ENCODE peak calls at places on chromosomes 4 and X, in ten cellular contexts. One of them, this sample, is unnamed.

GRCh38 chrX:116490091-116490490 is 27.3 kb upstream of the CT83 start:
- DNase-seq in IMR-90: no peak
- DNase-seq in left lung: no peak
- DNase-seq in WTC11: no peak
- DNase-seq in upper lobe of right lung: no peak
- DNase-seq in dorsolateral prefrontal cortex: no peak
- DNase-seq in endothelial cell: no peak
- DNase-seq in left ventricle myocardium inferior: no peak
- DNase-seq in pancreas: no peak
- DNase-seq in neural crest cell: no peak
- DNase-seq in this sample: no peak

GRCh38 chr4:158155656-158156356 is 17.0 kb downstream of the GASK1B start:
- DNase-seq in IMR-90: no peak
- DNase-seq in left lung: no peak
- DNase-seq in WTC11: no peak
- DNase-seq in upper lobe of right lung: no peak
- DNase-seq in dorsolateral prefrontal cortex: no peak
- DNase-seq in endothelial cell: no peak
- DNase-seq in left ventricle myocardium inferior: no peak
- DNase-seq in pancreas: no peak
- DNase-seq in neural crest cell: no peak
- DNase-seq in this sample: no peak

GRCh38 chr4:94757192-94758140 is at the start of gene BMPR1B:
- DNase-seq in IMR-90: peak
- DNase-seq in left lung: no peak
- DNase-seq in WTC11: peak
- DNase-seq in upper lobe of right lung: no peak
- DNase-seq in dorsolateral prefrontal cortex: no peak
- DNase-seq in endothelial cell: peak
- DNase-seq in left ventricle myocardium inferior: no peak
- DNase-seq in pancreas: peak
- DNase-seq in neural crest cell: peak
- DNase-seq in this sample: no peak

GRCh38 chr4:128571747-128572146 is 237.8 kb upstream of the JADE1 start:
- DNase-seq in IMR-90: peak
- DNase-seq in left lung: no peak
- DNase-seq in WTC11: no peak
- DNase-seq in upper lobe of right lung: no peak
- DNase-seq in dorsolateral prefrontal cortex: no peak
- DNase-seq in endothelial cell: no peak
- DNase-seq in left ventricle myocardium inferior: no peak
- DNase-seq in pancreas: peak
- DNase-seq in neural crest cell: no peak
- DNase-seq in this sample: no peak

GRCh38 chr4:185839204-185839712 is 27.3 kb upstream of the SORBS2 start:
- DNase-seq in IMR-90: peak
- DNase-seq in left lung: peak
- DNase-seq in WTC11: peak
- DNase-seq in upper lobe of right lung: no peak
- DNase-seq in dorsolateral prefrontal cortex: no peak
- DNase-seq in endothelial cell: peak
- DNase-seq in left ventricle myocardium inferior: peak
- DNase-seq in pancreas: no peak
- DNase-seq in neural crest cell: peak
- DNase-seq in this sample: no peak

GRCh38 chrX:66654411-66654810 is 15.5 kb upstream of the EDA2R start:
- DNase-seq in IMR-90: no peak
- DNase-seq in left lung: no peak
- DNase-seq in WTC11: no peak
- DNase-seq in upper lobe of right lung: no peak
- DNase-seq in dorsolateral prefrontal cortex: no peak
- DNase-seq in endothelial cell: no peak
- DNase-seq in left ventricle myocardium inferior: no peak
- DNase-seq in pancreas: no peak
- DNase-seq in neural crest cell: no peak
- DNase-seq in this sample: no peak

GRCh38 chrX:103073442-103073841 is 9.5 kb upstream of the BEX1 start:
- DNase-seq in IMR-90: no peak
- DNase-seq in left lung: no peak
- DNase-seq in WTC11: no peak
- DNase-seq in upper lobe of right lung: no peak
- DNase-seq in dorsolateral prefrontal cortex: no peak
- DNase-seq in endothelial cell: no peak
- DNase-seq in left ventricle myocardium inferior: no peak
- DNase-seq in pancreas: no peak
- DNase-seq in neural crest cell: no peak
- DNase-seq in this sample: no peak

GRCh38 chr4:99624141-99624719 is 33.4 kb downstream of the C4orf54 start:
- DNase-seq in IMR-90: no peak
- DNase-seq in left lung: no peak
- DNase-seq in WTC11: no peak
- DNase-seq in upper lobe of right lung: no peak
- DNase-seq in dorsolateral prefrontal cortex: no peak
- DNase-seq in endothelial cell: no peak
- DNase-seq in left ventricle myocardium inferior: no peak
- DNase-seq in pancreas: no peak
- DNase-seq in neural crest cell: no peak
- DNase-seq in this sample: no peak

GRCh38 chrX:2756534-2756933 is 4.7 kb downstream of the XG start:
- DNase-seq in IMR-90: no peak
- DNase-seq in left lung: no peak
- DNase-seq in WTC11: no peak
- DNase-seq in upper lobe of right lung: no peak
- DNase-seq in dorsolateral prefrontal cortex: no peak
- DNase-seq in endothelial cell: no peak
- DNase-seq in left ventricle myocardium inferior: no peak
- DNase-seq in pancreas: no peak
- DNase-seq in neural crest cell: no peak
- DNase-seq in this sample: no peak

GRCh38 chr4:188245651-188246050 is 106.4 kb downstream of the TRIML1 start:
- DNase-seq in IMR-90: no peak
- DNase-seq in left lung: no peak
- DNase-seq in WTC11: no peak
- DNase-seq in upper lobe of right lung: no peak
- DNase-seq in dorsolateral prefrontal cortex: no peak
- DNase-seq in endothelial cell: no peak
- DNase-seq in left ventricle myocardium inferior: no peak
- DNase-seq in pancreas: no peak
- DNase-seq in neural crest cell: no peak
- DNase-seq in this sample: no peak

GRCh38 chrX:147736045-147736444 is 175.7 kb upstream of the FMR1 start:
- DNase-seq in IMR-90: no peak
- DNase-seq in left lung: no peak
- DNase-seq in WTC11: no peak
- DNase-seq in upper lobe of right lung: no peak
- DNase-seq in dorsolateral prefrontal cortex: no peak
- DNase-seq in endothelial cell: no peak
- DNase-seq in left ventricle myocardium inferior: no peak
- DNase-seq in pancreas: no peak
- DNase-seq in neural crest cell: no peak
- DNase-seq in this sample: no peak

GRCh38 chrX:25191403-25191802 is 175.6 kb upstream of the ARX start:
- DNase-seq in IMR-90: no peak
- DNase-seq in left lung: no peak
- DNase-seq in WTC11: peak
- DNase-seq in upper lobe of right lung: no peak
- DNase-seq in dorsolateral prefrontal cortex: no peak
- DNase-seq in endothelial cell: no peak
- DNase-seq in left ventricle myocardium inferior: no peak
- DNase-seq in pancreas: no peak
- DNase-seq in neural crest cell: no peak
- DNase-seq in this sample: no peak
- TF ChIP-seq CTCF in IMR-90: no peak
- TF ChIP-seq CTCF in left lung: no peak
- TF ChIP-seq CTCF in WTC11: no peak
- TF ChIP-seq CTCF in upper lobe of right lung: no peak
- TF ChIP-seq CTCF in dorsolateral prefrontal cortex: no peak
- TF ChIP-seq CTCF in endothelial cell: no peak
- TF ChIP-seq CTCF in left ventricle myocardium inferior: no peak
- TF ChIP-seq CTCF in pancreas: no peak
- TF ChIP-seq CTCF in neural crest cell: peak
- TF ChIP-seq CTCF in this sample: peak

GRCh38 chr4:43136752-43137151 is 244.2 kb downstream of the GRXCR1 start:
- DNase-seq in IMR-90: no peak
- DNase-seq in left lung: no peak
- DNase-seq in WTC11: no peak
- DNase-seq in upper lobe of right lung: no peak
- DNase-seq in dorsolateral prefrontal cortex: no peak
- DNase-seq in endothelial cell: no peak
- DNase-seq in left ventricle myocardium inferior: no peak
- DNase-seq in pancreas: no peak
- DNase-seq in neural crest cell: no peak
- DNase-seq in this sample: no peak

GRCh38 chr4:43130228-43131021 is 237.9 kb downstream of the GRXCR1 start:
- DNase-seq in IMR-90: no peak
- DNase-seq in left lung: no peak
- DNase-seq in WTC11: no peak
- DNase-seq in upper lobe of right lung: no peak
- DNase-seq in dorsolateral prefrontal cortex: no peak
- DNase-seq in endothelial cell: no peak
- DNase-seq in left ventricle myocardium inferior: no peak
- DNase-seq in pancreas: no peak
- DNase-seq in neural crest cell: no peak
- DNase-seq in this sample: no peak

GRCh38 chr4:43126595-43126994 is 234.1 kb downstream of the GRXCR1 start:
- DNase-seq in IMR-90: no peak
- DNase-seq in left lung: no peak
- DNase-seq in WTC11: no peak
- DNase-seq in upper lobe of right lung: no peak
- DNase-seq in dorsolateral prefrontal cortex: no peak
- DNase-seq in endothelial cell: no peak
- DNase-seq in left ventricle myocardium inferior: no peak
- DNase-seq in pancreas: no peak
- DNase-seq in neural crest cell: no peak
- DNase-seq in this sample: no peak

GRCh38 chr4:43133566-43133965 is 241.1 kb downstream of the GRXCR1 start:
- DNase-seq in IMR-90: no peak
- DNase-seq in left lung: no peak
- DNase-seq in WTC11: no peak
- DNase-seq in upper lobe of right lung: no peak
- DNase-seq in dorsolateral prefrontal cortex: no peak
- DNase-seq in endothelial cell: no peak
- DNase-seq in left ventricle myocardium inferior: no peak
- DNase-seq in pancreas: no peak
- DNase-seq in neural crest cell: no peak
- DNase-seq in this sample: no peak

DNA sequence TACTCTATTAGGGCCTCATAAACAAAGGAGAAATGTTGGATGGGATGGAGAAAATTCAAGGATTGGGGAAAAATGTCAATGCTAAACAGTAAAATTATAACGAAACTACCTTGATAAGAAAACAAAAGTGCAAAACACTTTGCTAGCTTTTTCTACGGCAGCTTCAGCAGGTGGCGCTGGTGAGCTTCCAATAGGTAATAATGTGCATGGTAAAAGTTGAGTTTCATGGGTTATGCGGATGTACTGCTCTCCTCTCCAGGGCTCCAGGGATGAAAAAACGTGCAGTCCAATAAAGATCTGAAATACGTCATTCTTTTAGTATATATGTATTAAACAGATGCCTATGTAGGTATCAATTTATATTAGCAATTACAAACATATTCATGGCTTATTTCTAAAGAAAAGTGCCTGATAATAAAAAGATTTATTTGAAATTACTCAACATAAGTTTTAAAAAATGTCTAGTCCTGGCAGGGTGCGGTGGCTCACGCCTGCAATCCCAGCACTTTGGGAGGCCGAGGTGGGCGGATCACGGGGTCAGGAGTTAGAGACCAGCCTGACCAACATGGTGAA is 239.6 kb downstream of the GRXCR1 start:
- DNase-seq in IMR-90: peak
- DNase-seq in left lung: peak
- DNase-seq in WTC11: peak
- DNase-seq in upper lobe of right lung: peak
- DNase-seq in dorsolateral prefrontal cortex: peak
- DNase-seq in endothelial cell: peak
- DNase-seq in left ventricle myocardium inferior: peak
- DNase-seq in pancreas: peak
- DNase-seq in neural crest cell: peak
- DNase-seq in this sample: no peak
- TF ChIP-seq CTCF in IMR-90: peak
- TF ChIP-seq CTCF in left lung: peak
- TF ChIP-seq CTCF in WTC11: peak
- TF ChIP-seq CTCF in upper lobe of right lung: peak
- TF ChIP-seq CTCF in dorsolateral prefrontal cortex: peak
- TF ChIP-seq CTCF in endothelial cell: peak
- TF ChIP-seq CTCF in left ventricle myocardium inferior: peak
- TF ChIP-seq CTCF in pancreas: peak
- TF ChIP-seq CTCF in neural crest cell: peak
- TF ChIP-seq CTCF in this sample: peak

DNA sequence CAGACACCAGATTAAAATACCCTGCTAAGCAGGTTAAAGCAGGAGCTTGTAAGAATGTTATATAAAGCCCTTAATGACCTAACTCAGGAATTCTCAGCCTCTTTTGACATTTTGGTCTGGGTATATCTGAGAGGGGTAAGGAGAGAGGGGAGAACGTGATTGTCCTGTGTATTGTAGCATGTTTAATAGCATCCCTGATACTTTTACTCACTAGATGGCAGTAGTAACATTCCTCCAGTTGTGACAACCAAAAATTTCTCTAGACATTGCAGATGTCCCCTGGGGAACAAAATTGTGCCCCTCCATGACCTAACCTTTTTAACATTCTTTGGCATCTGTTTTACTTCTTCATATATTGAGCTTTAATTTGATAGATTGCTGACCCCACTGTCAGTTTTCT is 17.9 kb downstream of the SMARCA5 start:
- DNase-seq in IMR-90: peak
- DNase-seq in left lung: no peak
- DNase-seq in WTC11: no peak
- DNase-seq in upper lobe of right lung: no peak
- DNase-seq in dorsolateral prefrontal cortex: no peak
- DNase-seq in endothelial cell: no peak
- DNase-seq in left ventricle myocardium inferior: no peak
- DNase-seq in pancreas: no peak
- DNase-seq in neural crest cell: no peak
- DNase-seq in this sample: no peak
- TF ChIP-seq CTCF in IMR-90: peak
- TF ChIP-seq CTCF in left lung: no peak
- TF ChIP-seq CTCF in WTC11: no peak
- TF ChIP-seq CTCF in upper lobe of right lung: peak
- TF ChIP-seq CTCF in dorsolateral prefrontal cortex: peak
- TF ChIP-seq CTCF in endothelial cell: no peak
- TF ChIP-seq CTCF in left ventricle myocardium inferior: peak
- TF ChIP-seq CTCF in pancreas: no peak
- TF ChIP-seq CTCF in neural crest cell: peak
- TF ChIP-seq CTCF in this sample: peak

DNA sequence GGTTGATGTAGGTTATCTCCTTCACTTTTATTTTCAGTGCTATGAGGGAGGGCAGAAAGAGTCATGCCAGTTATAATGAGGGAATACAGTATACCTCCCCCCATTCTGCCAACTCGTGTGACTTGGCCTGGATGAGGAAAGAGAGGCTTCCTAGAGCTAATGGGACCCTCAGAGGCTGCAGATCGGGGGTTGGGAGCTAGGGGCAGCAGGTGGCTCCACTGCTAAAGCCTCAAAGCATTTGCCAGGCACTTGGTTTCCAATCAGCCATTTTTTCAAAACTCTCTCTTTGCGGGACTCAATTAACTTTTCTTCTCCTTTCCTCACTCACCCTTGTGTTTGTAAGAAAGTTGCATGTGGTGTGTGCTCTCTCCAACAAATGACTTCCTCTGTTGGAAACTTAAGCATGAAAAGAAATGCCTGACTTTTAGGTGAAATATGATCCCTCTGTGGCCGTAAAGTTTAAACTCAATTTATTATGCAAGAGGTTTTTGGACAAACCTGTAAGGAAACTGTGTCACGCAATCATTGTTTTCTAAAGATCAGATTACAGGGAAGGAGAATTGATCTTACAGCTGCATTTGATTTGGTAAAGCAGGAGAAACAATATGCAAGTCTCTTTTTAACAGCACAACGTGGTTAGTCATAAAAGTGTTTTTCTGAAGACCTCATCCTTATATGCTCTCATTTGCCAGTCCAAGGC is 7.0 kb downstream of the SFRP2 start:
- DNase-seq in IMR-90: peak
- DNase-seq in left lung: no peak
- DNase-seq in WTC11: peak
- DNase-seq in upper lobe of right lung: no peak
- DNase-seq in dorsolateral prefrontal cortex: no peak
- DNase-seq in endothelial cell: no peak
- DNase-seq in left ventricle myocardium inferior: no peak
- DNase-seq in pancreas: no peak
- DNase-seq in neural crest cell: no peak
- DNase-seq in this sample: no peak
- TF ChIP-seq CTCF in IMR-90: no peak
- TF ChIP-seq CTCF in left lung: no peak
- TF ChIP-seq CTCF in WTC11: no peak
- TF ChIP-seq CTCF in upper lobe of right lung: no peak
- TF ChIP-seq CTCF in dorsolateral prefrontal cortex: no peak
- TF ChIP-seq CTCF in endothelial cell: no peak
- TF ChIP-seq CTCF in left ventricle myocardium inferior: no peak
- TF ChIP-seq CTCF in pancreas: no peak
- TF ChIP-seq CTCF in neural crest cell: no peak
- TF ChIP-seq CTCF in this sample: peak